ENCODE peak calls at places on chromosomes 5 and 9, in five cellular contexts. L is A549, F is stomach, U is GM12878, H is IMR-90. W is an unnamed sample.

GRCh38 chr9:81566074-81566698 is 123.2 kb downstream of the TLE1 start:
- DNase-seq in L (no peak), F (no peak), U (no peak), H (no peak), W (no peak)

GRCh38 chr9:35604578-35605335 is at the start of gene TESK1:
- DNase-seq in L (peak), F (peak), U (no peak), H (peak), W (peak)

GRCh38 chr9:4494337-4494736 is 4.1 kb downstream of the SLC1A1 start:
- DNase-seq in L (no peak), F (no peak), U (no peak), H (no peak), W (no peak)

GRCh38 chr5:35003018-35003957 is 44.5 kb downstream of the AGXT2 start:
- DNase-seq in L (peak), F (peak), U (peak), H (peak), W (peak)

GRCh38 chr9:19649672-19650071 is 139.2 kb downstream of the SLC24A2 start:
- DNase-seq in L (no peak), F (no peak), U (no peak), H (no peak), W (no peak)

GRCh38 chr9:69649566-69650260 is 22.5 kb downstream of the APBA1 start:
- DNase-seq in L (no peak), F (no peak), U (no peak), H (peak), W (no peak)

GRCh38 chr5:150513375-150514309 is 5.7 kb downstream of the NDST1 start:
- DNase-seq in L (no peak), F (no peak), U (no peak), H (no peak), W (peak)

GRCh38 chr9:128159073-128159783 is 837 bp upstream of the BBLN start:
- DNase-seq in L (no peak), F (no peak), U (peak), H (no peak), W (peak)

GRCh38 chr5:167030500-167031120 is 1260.8 kb upstream of the WWC1 start:
- DNase-seq in L (peak), F (no peak), U (no peak), H (no peak), W (peak)

GRCh38 chr9:8492034-8492433 is 692.5 kb upstream of the DMAC1 start:
- DNase-seq in L (no peak), F (no peak), U (no peak), H (no peak), W (no peak)

GRCh38 chr9:34046784-34047379 is 1.8 kb downstream of the UBAP2 start:
- DNase-seq in L (no peak), F (no peak), U (peak), H (peak), W (no peak)

GRCh38 chr9:13266172-13266571 is 13.3 kb downstream of the MPDZ start:
- DNase-seq in L (no peak), F (no peak), U (no peak), H (peak), W (no peak)

GRCh38 chr5:172584638-172585037 is 56.4 kb upstream of the NEURL1B start:
- DNase-seq in L (no peak), F (no peak), U (no peak), H (no peak), W (no peak)

GRCh38 chr5:126348855-126349635 is 74.2 kb upstream of the GRAMD2B start:
- DNase-seq in L (no peak), F (no peak), U (no peak), H (peak), W (no peak)

GRCh38 chr9:7368410-7369292 is 430.9 kb downstream of the DMAC1 start:
- DNase-seq in L (no peak), F (no peak), U (no peak), H (peak), W (no peak)

GRCh38 chr9:115013998-115014397 is 83.6 kb upstream of the TNFSF8 start:
- DNase-seq in L (peak), F (peak), U (no peak), H (peak), W (peak)

GRCh38 chr5:132546108-132546507 is 2.8 kb upstream of the IL5 start:
- DNase-seq in L (no peak), F (no peak), U (no peak), H (no peak), W (no peak)

GRCh38 chr9:94018628-94019027 is 63.5 kb upstream of the BARX1 start:
- DNase-seq in L (no peak), F (no peak), U (no peak), H (peak), W (no peak)

GRCh38 chr9:15271403-15271802 is 35.6 kb downstream of the TTC39B start:
- DNase-seq in L (no peak), F (no peak), U (no peak), H (no peak), W (no peak)

GRCh38 chr5:121628783-121629182 is 222.9 kb upstream of the FTMT start:
- DNase-seq in L (no peak), F (no peak), U (no peak), H (no peak), W (peak)

GRCh38 chr9:752681-753200 is 88.8 kb upstream of the DMRT1 start:
- DNase-seq in L (no peak), F (no peak), U (no peak), H (peak), W (no peak)

GRCh38 chr5:34682926-34683623 is 26.9 kb downstream of the RAI14 start:
- DNase-seq in L (peak), F (peak), U (no peak), H (peak), W (no peak)

GRCh38 chr9:38263534-38263933 is 129.0 kb upstream of the ALDH1B1 start:
- DNase-seq in L (no peak), F (no peak), U (no peak), H (peak), W (no peak)

GRCh38 chr9:75231167-75231566 is 142.9 kb downstream of the OSTF1 start:
- DNase-seq in L (no peak), F (no peak), U (no peak), H (no peak), W (no peak)

GRCh38 chr9:75230469-75230868 is 142.2 kb downstream of the OSTF1 start:
- DNase-seq in L (no peak), F (no peak), U (no peak), H (no peak), W (no peak)

GRCh38 chr9:75228893-75229292 is 140.6 kb downstream of the OSTF1 start:
- DNase-seq in L (no peak), F (no peak), U (no peak), H (no peak), W (no peak)

GRCh38 chr9:75226403-75227139 is 138.3 kb downstream of the OSTF1 start:
- DNase-seq in L (no peak), F (no peak), U (no peak), H (no peak), W (no peak)

GRCh38 chr9:75229605-75230332 is 141.5 kb downstream of the OSTF1 start:
- DNase-seq in L (no peak), F (peak), U (no peak), H (no peak), W (peak)
- TF ChIP-seq POLR2A in L (no peak), F (no peak), U (no peak), H (no peak), W (no peak)

DNA sequence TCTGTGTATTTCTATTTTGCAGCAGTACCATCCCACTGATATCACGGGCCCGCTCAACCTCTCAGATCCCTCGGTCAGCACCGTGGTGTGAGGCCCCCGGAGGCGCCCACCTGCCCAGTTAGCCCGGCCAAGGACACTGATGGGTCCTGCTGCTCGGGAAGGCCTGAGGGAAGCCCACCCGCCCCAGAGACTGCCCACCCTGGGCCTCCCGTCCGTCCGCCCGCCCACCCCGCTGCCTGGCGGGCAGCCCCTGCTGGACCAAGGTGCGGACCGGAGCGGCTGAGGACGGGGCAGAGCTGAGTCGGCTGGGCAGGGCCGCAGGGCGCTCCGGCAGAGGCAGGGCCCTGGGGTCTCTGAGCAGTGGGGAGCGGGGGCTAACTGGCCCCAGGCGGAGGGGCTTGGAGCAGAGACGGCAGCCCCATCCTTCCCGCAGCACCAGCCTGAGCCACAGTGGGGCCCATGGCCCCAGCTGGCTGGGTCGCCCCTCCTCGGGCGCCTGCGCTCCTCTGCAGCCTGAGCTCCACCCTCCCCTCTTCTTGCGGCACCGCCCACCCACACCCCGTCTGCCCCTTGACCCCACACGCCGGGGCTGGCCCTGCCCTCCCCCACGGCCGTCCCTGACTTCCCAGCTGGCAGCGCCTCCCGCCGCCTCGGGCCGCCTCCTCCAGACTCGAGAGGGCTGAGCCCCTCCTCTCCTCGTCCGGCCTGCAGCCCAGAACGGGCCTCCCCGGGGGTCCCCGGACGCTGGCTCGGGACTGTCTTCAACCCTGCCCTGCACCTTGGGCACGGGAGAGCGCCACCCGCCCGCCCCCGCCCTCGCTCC is 1.9 kb downstream of the LRRC26 start:
- DNase-seq in L (no peak), F (peak), U (no peak), H (no peak), W (peak)
- TF ChIP-seq POLR2A in L (peak), F (no peak), U (no peak), H (no peak), W (no peak)

GRCh38 chr5:178231736-178232123 is 872 bp downstream of the PHYKPL start:
- DNase-seq in L (no peak), F (no peak), U (no peak), H (no peak), W (no peak)

GRCh38 chr5:178232920-178233429 is 373 bp upstream of the PHYKPL start:
- DNase-seq in L (no peak), F (no peak), U (no peak), H (no peak), W (no peak)

GRCh38 chr5:178230879-178231735 is 1.5 kb downstream of the PHYKPL start:
- DNase-seq in L (no peak), F (no peak), U (no peak), H (peak), W (no peak)

GRCh38 chr5:178234121-178234752 is 1.6 kb upstream of the PHYKPL start:
- DNase-seq in L (no peak), F (no peak), U (no peak), H (no peak), W (no peak)

DNA sequence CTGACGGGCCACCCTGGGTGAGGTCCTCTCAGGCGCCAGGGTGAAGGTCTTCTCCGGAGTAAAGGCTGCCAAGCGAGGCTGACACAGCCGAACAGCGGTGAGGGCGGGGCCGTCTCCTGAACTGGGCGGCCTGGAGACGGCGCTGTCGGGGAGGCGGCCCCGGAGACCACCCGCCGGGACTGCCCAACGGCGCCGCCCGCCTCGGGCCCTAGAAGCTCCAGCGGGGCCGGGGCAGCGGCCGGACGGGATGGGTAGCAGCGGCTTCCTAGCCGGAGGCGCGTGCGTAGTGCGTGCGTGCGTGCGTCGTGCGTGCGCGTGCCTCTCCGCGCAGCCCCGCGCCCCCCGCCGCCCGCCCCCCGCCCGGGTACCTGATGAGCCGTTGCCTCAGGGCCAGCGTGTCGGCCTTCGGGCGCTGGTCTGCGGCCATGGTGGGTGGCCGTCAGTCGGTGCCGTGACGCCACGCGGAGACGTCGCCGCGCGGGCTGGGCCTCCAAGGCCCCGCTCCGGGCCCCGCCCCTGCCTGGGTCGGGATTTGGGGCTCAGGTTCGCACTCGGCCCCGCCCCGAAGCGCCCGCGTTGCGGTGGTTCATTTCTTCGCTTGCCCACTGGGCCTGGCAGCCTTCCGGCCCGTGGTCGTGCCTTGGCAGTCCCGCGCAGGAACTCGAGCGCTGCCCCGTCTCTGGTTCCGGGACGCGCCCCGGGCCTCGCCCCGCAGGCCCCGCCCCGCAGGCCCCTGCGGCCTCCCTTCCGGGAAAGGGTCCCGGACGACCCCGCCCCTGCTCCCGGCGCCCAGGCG is at the start of gene PHYKPL:
- DNase-seq in L (peak), F (peak), U (no peak), H (peak), W (peak)
- TF ChIP-seq POLR2A in L (peak), F (no peak), U (peak), H (peak), W (peak)

GRCh38 chr5:75717082-75717922 is at the start of gene POC5:
- DNase-seq in L (peak), F (peak), U (peak), H (peak), W (peak)
- TF ChIP-seq POLR2A in L (peak), F (no peak), U (peak), H (no peak), W (peak)

GRCh38 chr5:14587143-14587542 is 5.6 kb downstream of the OTULINL start:
- DNase-seq in L (no peak), F (no peak), U (no peak), H (no peak), W (no peak)

GRCh38 chr5:14588145-14588544 is 6.6 kb downstream of the OTULINL start:
- DNase-seq in L (no peak), F (no peak), U (no peak), H (no peak), W (no peak)

GRCh38 chr5:14590949-14591348 is 9.4 kb downstream of the OTULINL start:
- DNase-seq in L (no peak), F (no peak), U (no peak), H (no peak), W (no peak)

GRCh38 chr5:14591548-14591947 is 10.0 kb downstream of the OTULINL start:
- DNase-seq in L (no peak), F (no peak), U (no peak), H (peak), W (no peak)

DNA sequence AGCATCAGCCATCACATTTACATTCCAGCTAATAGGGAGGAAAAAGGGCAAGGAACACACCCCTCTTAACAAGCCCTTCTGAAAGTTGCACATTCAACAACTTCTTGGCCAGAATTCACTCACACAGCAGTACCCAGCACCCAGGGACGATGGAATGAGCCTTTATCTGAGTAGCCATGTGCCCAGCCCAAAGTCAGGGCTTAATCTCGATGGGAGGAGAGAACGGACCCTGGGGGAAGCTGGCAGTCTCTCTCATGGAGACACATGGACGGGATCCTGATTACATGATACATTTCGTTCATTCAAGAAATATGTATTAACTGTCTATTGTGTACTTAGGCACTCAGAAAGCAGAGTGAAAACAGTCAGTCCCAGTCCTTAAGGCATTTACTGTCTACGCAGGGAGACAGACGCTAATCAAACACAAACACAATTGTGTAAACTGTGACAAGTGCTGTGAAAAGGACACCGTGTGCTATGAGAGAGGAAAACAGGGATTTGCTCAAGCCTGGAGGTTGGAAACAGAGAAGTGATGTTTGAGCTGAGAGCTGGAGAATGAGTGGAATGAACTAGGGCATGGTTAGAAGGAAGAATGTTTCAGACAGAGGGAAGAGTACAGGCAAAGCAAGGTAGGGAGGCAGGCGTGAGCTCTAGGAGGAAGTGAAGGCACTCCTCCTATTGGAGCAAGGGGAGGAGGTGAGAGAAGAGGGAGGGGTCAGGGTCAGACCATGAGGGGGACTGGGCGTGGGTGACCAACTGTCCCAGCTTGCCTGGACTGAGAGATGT is 7.4 kb downstream of the OTULINL start:
- DNase-seq in L (no peak), F (no peak), U (no peak), H (no peak), W (no peak)
- TF ChIP-seq POLR2A in L (no peak), F (no peak), U (no peak), H (no peak), W (no peak)

GRCh38 chr5:11239261-11239660 is 478.2 kb upstream of the DAP start:
- DNase-seq in L (no peak), F (no peak), U (no peak), H (no peak), W (no peak)
- TF ChIP-seq POLR2A in L (no peak), F (no peak), U (no peak), H (no peak), W (no peak)

GRCh38 chr5:138465288-138466057 is at the start of gene EGR1:
- DNase-seq in L (peak), F (peak), U (peak), H (peak), W (peak)

GRCh38 chr5:138468133-138468965 is 3.1 kb downstream of the EGR1 start:
- DNase-seq in L (no peak), F (no peak), U (no peak), H (peak), W (no peak)

GRCh38 chr5:138467711-138468132 is 2.4 kb downstream of the EGR1 start:
- DNase-seq in L (no peak), F (peak), U (no peak), H (no peak), W (peak)

GRCh38 chr5:138466058-138466899 is 1.0 kb downstream of the EGR1 start:
- DNase-seq in L (no peak), F (peak), U (no peak), H (peak), W (peak)

DNA sequence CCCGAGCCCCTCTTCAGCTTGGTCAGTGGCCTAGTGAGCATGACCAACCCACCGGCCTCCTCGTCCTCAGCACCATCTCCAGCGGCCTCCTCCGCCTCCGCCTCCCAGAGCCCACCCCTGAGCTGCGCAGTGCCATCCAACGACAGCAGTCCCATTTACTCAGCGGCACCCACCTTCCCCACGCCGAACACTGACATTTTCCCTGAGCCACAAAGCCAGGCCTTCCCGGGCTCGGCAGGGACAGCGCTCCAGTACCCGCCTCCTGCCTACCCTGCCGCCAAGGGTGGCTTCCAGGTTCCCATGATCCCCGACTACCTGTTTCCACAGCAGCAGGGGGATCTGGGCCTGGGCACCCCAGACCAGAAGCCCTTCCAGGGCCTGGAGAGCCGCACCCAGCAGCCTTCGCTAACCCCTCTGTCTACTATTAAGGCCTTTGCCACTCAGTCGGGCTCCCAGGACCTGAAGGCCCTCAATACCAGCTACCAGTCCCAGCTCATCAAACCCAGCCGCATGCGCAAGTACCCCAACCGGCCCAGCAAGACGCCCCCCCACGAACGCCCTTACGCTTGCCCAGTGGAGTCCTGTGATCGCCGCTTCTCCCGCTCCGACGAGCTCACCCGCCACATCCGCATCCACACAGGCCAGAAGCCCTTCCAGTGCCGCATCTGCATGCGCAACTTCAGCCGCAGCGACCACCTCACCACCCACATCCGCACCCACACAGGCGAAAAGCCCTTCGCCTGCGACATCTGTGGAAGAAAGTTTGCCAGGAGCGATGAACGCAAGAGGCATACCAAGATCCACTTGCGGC is 1.8 kb downstream of the EGR1 start:
- DNase-seq in L (no peak), F (peak), U (no peak), H (peak), W (peak)
- TF ChIP-seq POLR2A in L (no peak), F (no peak), U (peak), H (no peak), W (no peak)

W was measured in erythroblast.